ENCODE peak calls at places on chromosome 16, in six cellular contexts. S is pancreas; M is activated CD4-positive, alpha-beta T cell treated with anti-CD3 and anti-CD28 coated beads, Interleukin-2, amount 50 U/mL, for 48 hours; O is activated CD4-positive, CD25-positive, alpha-beta regulatory T cell; E is cerebellar nuclear complex; F is H1. R is an unnamed sample.

GRCh38 chr16:67910162-67910561 is 17.1 kb downstream of the PSKH1 start:
- DNase-seq in S (no peak), F (no peak), M (no peak), O (no peak), E (no peak), R (no peak)

GRCh38 chr16:8866884-8867482 is 1.8 kb downstream of the CARHSP1 start:
- DNase-seq in S (no peak), F (no peak), M (no peak), O (no peak), E (no peak), R (no peak)

GRCh38 chr16:58020628-58021521 is 4.7 kb upstream of the MMP15 start:
- DNase-seq in S (peak; percentile 43), F (no peak), O (peak; percentile 11), E (peak; percentile 33), M (peak; percentile 66), R (peak; percentile 77)

GRCh38 chr16:68286153-68287074 is 22.1 kb downstream of the SLC7A6 start:
- DNase-seq in M (no peak), S (no peak), O (no peak), F (no peak), E (no peak), R (no peak)

GRCh38 chr16:9489823-9490467 is 398.5 kb downstream of the HAPSTR1 start:
- DNase-seq in O (no peak), F (no peak), E (no peak), S (peak; percentile 23), M (no peak), R (no peak)

GRCh38 chr16:87499189-87499486 is 6.3 kb upstream of the ZCCHC14 start:
- DNase-seq in F (no peak), E (no peak), O (no peak), S (no peak), M (no peak), R (no peak)

GRCh38 chr16:53507464-53508180 is 4.6 kb upstream of the AKTIP start:
- DNase-seq in M (no peak), S (no peak), E (no peak), O (no peak), F (no peak), R (no peak)

GRCh38 chr16:10385725-10386516 is at the start of gene ATF7IP2:
- DNase-seq in E (peak; percentile 16), S (peak; percentile 88), O (peak; percentile 70), M (peak; percentile 93), F (peak; percentile 89), R (peak; percentile 92)

GRCh38 chr16:67197704-67198103 is 1.2 kb upstream of the ELMO3 start:
- DNase-seq in M (no peak), O (no peak), E (no peak), F (no peak), S (no peak), R (no peak)

GRCh38 chr16:83968483-83968865 is 430 bp downstream of the NECAB2 start:
- DNase-seq in F (no peak), M (no peak), O (no peak), E (no peak), S (no peak), R (no peak)

GRCh38 chr16:65618335-65618734 is 496.5 kb upstream of the CDH11 start:
- DNase-seq in E (no peak), S (no peak), O (no peak), M (no peak), F (no peak), R (no peak)

GRCh38 chr16:17369441-17369951 is 101.3 kb downstream of the XYLT1 start:
- DNase-seq in E (no peak), S (no peak), M (peak; percentile 56), O (peak; percentile 60), F (no peak), R (peak; percentile 72)

GRCh38 chr16:31108035-31108793 is at the start of gene BCKDK:
- DNase-seq in M (peak; percentile 84), E (peak; percentile 40), O (peak; percentile 18), S (peak; percentile 65), F (no peak), R (peak; percentile 88)

GRCh38 chr16:57762365-57763289 is 27.1 kb downstream of the KATNB1 start:
- DNase-seq in F (no peak), S (no peak), E (no peak), O (no peak), M (no peak), R (no peak)

R was measured in activated T-cell treated with anti-CD3 and anti-CD28 coated beads, Interleukin-2, amount 50 U/mL, for 48 hours.